ENCODE peak calls at places on chromosome 15, in ten cellular contexts. D is lung, Z is fibroblast of lung, H is neural progenitor cell, N is neural crest cell, W is type B pancreatic cell, T is progenitor cell of endocrine pancreas, P is GM13977, C is heart right ventricle, I is choroid plexus epithelial cell. Y is an unnamed sample.

GRCh38 chr15:44541282-44541958 is 4.5 kb downstream of the EIF3J start:
- DNase-seq in C (no peak), D (no peak), N (no peak), H (no peak), I (peak), Z (peak), W (no peak), T (no peak), P (no peak), Y (no peak)

GRCh38 chr15:77974098-77974414 is 103.5 kb downstream of the TBC1D2B start:
- DNase-seq in N (no peak), W (peak), P (no peak), T (no peak), Z (peak), D (no peak), I (peak), C (peak), H (no peak), Y (no peak)

GRCh38 chr15:71335591-71335990 is 220.3 kb downstream of the THSD4 start:
- DNase-seq in D (no peak), H (no peak), C (no peak), Z (peak), I (peak), P (no peak), T (no peak), N (no peak), W (no peak), Y (no peak)

GRCh38 chr15:71753346-71753745 is 57.0 kb upstream of the NR2E3 start:
- DNase-seq in C (no peak), N (no peak), D (no peak), W (no peak), H (no peak), T (no peak), Z (peak), I (peak), P (no peak), Y (no peak)

GRCh38 chr15:93452537-93453211 is 363.7 kb upstream of the RGMA start:
- DNase-seq in W (no peak), C (no peak), T (no peak), P (no peak), D (no peak), I (no peak), Z (no peak), H (no peak), N (no peak), Y (no peak)

GRCh38 chr15:70629735-70630273 is 133.6 kb downstream of the UACA start:
- DNase-seq in N (no peak), H (no peak), W (no peak), D (no peak), T (no peak), Z (no peak), C (no peak), I (no peak), P (no peak), Y (no peak)

GRCh38 chr15:22869856-22870255 is 31.4 kb downstream of the NIPA2 start:
- DNase-seq in N (no peak), W (no peak), C (no peak), I (no peak), D (no peak), Z (no peak), T (no peak), P (no peak), H (no peak), Y (no peak)

GRCh38 chr15:101088788-101089578 is 162.9 kb downstream of the CHSY1 start:
- DNase-seq in T (peak), C (peak), W (no peak), Z (peak), P (peak), N (peak), H (peak), D (peak), I (peak), Y (peak)

GRCh38 chr15:26260517-26261133 is 397.5 kb upstream of the ATP10A start:
- DNase-seq in C (no peak), W (no peak), D (no peak), N (peak), Z (no peak), H (peak), T (no peak), P (no peak), I (peak), Y (peak)

GRCh38 chr15:98493966-98494511 is 154.3 kb upstream of the IGF1R start:
- DNase-seq in W (no peak), D (no peak), T (no peak), I (no peak), P (no peak), N (no peak), Z (no peak), C (no peak), H (no peak), Y (no peak)

GRCh38 chr15:61171190-61171589 is 57.9 kb downstream of the RORA start:
- DNase-seq in H (no peak), P (no peak), T (no peak), C (no peak), Z (no peak), I (no peak), D (no peak), W (no peak), N (no peak), Y (no peak)

GRCh38 chr15:25905140-25905539 is 42.0 kb upstream of the ATP10A start:
- DNase-seq in C (no peak), H (no peak), I (peak), D (no peak), W (no peak), P (no peak), Z (peak), T (no peak), N (no peak), Y (no peak)

GRCh38 chr15:25170781-25171110 is 216.0 kb downstream of the SNRPN start:
- DNase-seq in P (no peak), W (peak), I (no peak), C (no peak), N (no peak), D (no peak), H (no peak), T (no peak), Z (no peak), Y (no peak)

GRCh38 chr15:75620776-75621536 is 4.6 kb downstream of the SNUPN start:
- DNase-seq in Z (peak), P (no peak), H (no peak), W (no peak), D (peak), I (peak), N (no peak), T (no peak), C (peak), Y (no peak)

GRCh38 chr15:45391746-45392711 is 13.7 kb upstream of the GATM start:
- DNase-seq in D (no peak), T (no peak), H (no peak), C (no peak), N (no peak), P (peak), Z (no peak), W (no peak), I (no peak), Y (no peak)

GRCh38 chr15:29571728-29572454 is 250.4 kb downstream of the TJP1 start:
- DNase-seq in D (no peak), N (peak), P (no peak), Z (peak), T (no peak), C (no peak), H (peak), I (peak), W (no peak), Y (peak)

GRCh38 chr15:25403771-25404170 is 35.1 kb downstream of the UBE3A start:
- DNase-seq in Z (no peak), C (no peak), D (no peak), H (no peak), P (no peak), N (no peak), I (no peak), W (no peak), T (no peak), Y (no peak)

DNA sequence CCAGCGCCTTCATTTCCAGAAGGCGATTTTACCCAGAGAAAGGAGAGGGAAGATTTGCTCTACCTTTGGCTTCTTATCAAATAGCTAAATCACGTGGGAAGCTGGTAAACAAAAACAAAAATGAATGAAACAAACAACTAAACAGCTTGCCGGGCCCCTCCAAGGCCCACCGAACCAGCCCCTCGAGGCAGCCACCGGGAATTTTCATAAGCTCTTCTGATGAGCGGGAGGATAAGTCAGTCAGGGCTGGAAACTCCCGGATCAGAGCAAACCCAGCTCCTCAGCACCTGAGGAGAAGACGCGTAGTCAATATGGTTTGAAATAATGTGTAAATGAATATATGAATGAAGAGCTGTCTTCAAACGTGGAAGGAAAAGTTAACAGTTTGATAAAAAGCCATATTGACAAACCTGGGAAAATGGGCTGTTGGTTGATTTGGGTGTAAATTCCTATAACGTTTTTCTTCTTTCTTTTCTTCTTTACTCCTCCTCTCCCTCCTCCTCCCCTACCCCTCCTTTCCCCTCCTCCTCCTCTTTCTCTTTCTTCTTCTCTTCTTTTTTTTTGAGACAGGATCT is 10.7 kb downstream of the RPLP1 start:
- DNase-seq in I (peak), Z (no peak), D (no peak), C (no peak), W (no peak), P (no peak), N (no peak), H (no peak), T (no peak), Y (no peak)
- TF ChIP-seq CTCF in I (no peak), Z (no peak), D (no peak), C (no peak), W (no peak), P (no peak), N (no peak), H (no peak), T (no peak), Y (no peak)

GRCh38 chr15:84783493-84784251 is 33.5 kb upstream of the ALPK3 start:
- DNase-seq in P (no peak), C (no peak), W (no peak), H (no peak), T (no peak), Z (no peak), N (no peak), I (no peak), D (no peak), Y (no peak)
- TF ChIP-seq CTCF in P (no peak), C (no peak), W (no peak), H (peak), T (no peak), Z (no peak), N (no peak), I (no peak), D (no peak), Y (no peak)

GRCh38 chr15:74406992-74407705 is 26.6 kb downstream of the SEMA7A start:
- DNase-seq in P (no peak), N (peak), D (no peak), H (peak), C (no peak), I (peak), Z (peak), W (no peak), T (no peak), Y (no peak)
- TF ChIP-seq CTCF in P (no peak), N (no peak), D (no peak), H (no peak), C (no peak), I (no peak), Z (peak), W (no peak), T (no peak), Y (no peak)

GRCh38 chr15:79195802-79196201 is 86.7 kb upstream of the ANKRD34C start:
- DNase-seq in W (no peak), I (no peak), D (no peak), T (no peak), N (no peak), P (no peak), C (no peak), Z (no peak), H (no peak), Y (no peak)
- TF ChIP-seq CTCF in W (peak), I (peak), D (no peak), T (peak), N (no peak), P (peak), C (no peak), Z (no peak), H (peak), Y (no peak)

GRCh38 chr15:51735211-51735610 is 2.2 kb downstream of the LYSMD2 start:
- DNase-seq in H (no peak), Z (no peak), I (no peak), P (no peak), W (no peak), C (no peak), T (no peak), D (no peak), N (no peak), Y (no peak)
- TF ChIP-seq CTCF in H (peak), Z (no peak), I (peak), P (peak), W (no peak), C (peak), T (no peak), D (no peak), N (no peak), Y (no peak)

DNA sequence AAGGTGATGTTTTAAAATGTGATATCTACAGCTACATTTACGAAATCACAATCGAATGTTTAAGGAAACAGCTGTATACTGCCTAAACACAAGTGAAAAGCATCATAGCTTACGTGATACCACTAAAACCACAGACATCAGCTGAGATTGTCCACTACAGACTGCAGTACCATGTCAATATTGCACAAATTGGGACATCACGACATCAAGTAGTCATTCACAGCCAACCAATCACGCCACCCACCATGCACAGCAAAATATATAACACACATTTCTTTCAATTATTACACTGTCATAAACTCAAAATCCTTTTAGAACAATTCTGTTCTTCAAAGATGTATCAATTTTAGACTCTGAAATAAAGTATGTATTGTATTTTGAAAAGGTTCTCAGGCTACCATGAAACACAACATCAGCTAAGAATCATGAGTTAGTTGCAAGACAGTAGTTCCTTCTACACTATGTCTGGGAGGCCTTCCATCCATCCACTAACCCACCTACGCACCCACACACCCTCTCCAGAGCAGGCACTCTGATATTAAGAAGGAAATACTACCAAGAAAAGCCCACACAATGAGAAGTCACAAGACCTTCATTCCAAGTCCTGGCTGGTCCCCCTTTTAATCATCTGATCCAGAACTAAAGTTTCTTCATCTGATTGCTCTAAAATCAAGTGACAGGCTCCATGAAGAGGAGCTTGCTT is 3.1 kb downstream of the DMXL2 start:
- DNase-seq in I (no peak), P (no peak), C (no peak), W (no peak), T (no peak), D (peak), Z (no peak), N (no peak), H (no peak), Y (no peak)
- TF ChIP-seq CTCF in I (no peak), P (no peak), C (no peak), W (no peak), T (no peak), D (no peak), Z (no peak), N (no peak), H (no peak), Y (no peak)

GRCh38 chr15:38992541-38993334 is 428.1 kb upstream of the RASGRP1 start:
- DNase-seq in H (no peak), Z (peak), N (no peak), C (no peak), W (no peak), T (no peak), D (no peak), I (no peak), P (no peak), Y (no peak)
- TF ChIP-seq CTCF in H (no peak), Z (no peak), N (no peak), C (no peak), W (no peak), T (no peak), D (no peak), I (no peak), P (no peak), Y (no peak)

DNA sequence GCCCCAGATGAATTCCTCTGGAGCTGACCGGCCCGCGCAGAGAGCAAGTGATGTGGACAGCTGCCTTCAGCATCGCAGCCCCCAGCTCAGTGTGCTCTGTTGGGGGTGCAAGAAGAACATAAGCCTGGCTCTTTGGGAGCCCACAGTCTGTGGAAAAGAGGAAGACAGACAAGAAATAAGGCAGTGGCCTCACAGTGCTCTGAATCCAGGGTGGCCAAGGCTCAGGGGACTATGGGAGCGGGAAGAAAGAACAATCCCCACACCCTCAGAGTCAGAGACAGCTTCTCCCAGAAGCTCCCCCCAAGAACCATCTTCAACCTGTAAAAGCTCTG is 277 bp upstream of the HDDC3 start:
- DNase-seq in Z (no peak), H (no peak), D (no peak), N (no peak), I (no peak), T (no peak), C (no peak), W (no peak), P (no peak), Y (no peak)
- TF ChIP-seq CTCF in Z (no peak), H (no peak), D (no peak), N (no peak), I (no peak), T (no peak), C (no peak), W (peak), P (no peak), Y (no peak)

DNA sequence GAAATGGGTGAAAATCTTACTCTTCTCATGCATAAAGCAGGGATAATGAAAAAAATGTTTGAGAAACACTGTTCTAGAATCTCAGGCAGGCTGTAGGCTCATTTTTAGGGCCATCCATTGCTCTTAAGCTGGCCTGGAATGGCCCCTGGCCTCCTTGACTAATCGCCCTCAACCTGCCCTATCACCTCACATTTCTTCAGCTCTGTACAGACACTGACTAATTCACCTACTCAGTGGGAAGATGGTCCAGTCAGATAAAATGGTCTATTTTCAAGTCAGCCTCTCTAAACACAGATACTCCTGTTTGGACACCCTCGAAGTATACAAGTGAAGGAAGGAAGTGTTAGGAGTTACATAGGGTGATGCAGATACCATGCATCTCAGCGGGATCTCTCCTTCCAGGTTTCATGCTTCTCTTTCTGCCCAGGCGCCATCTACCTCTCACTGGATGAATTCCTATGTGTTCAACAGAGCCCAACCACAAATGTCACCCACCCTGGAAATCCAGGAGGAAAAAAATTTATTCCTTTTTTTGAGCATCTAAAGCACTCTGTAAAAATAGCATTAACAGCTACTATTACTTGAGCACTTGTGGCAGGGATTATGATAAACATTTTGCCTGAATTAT is 12.1 kb downstream of the FMN1 start:
- DNase-seq in I (no peak), W (no peak), D (no peak), N (no peak), Z (no peak), H (no peak), C (no peak), T (no peak), P (no peak), Y (no peak)
- TF ChIP-seq CTCF in I (no peak), W (no peak), D (no peak), N (no peak), Z (no peak), H (no peak), C (no peak), T (no peak), P (no peak), Y (no peak)

Y was measured in mesothelial cell of epicardium.